ENCODE peak calls at places on chromosomes 6 and 20, in four cellular contexts. One of them, this sample, is unnamed. For H3K27me3, the result is how much of the 10 kb centered on the place peaks cover.

GRCh38 chr20:19566226-19566960 is 191.7 kb upstream of the RIN2 start:
- DNase-seq in heart left ventricle: no peak
- DNase-seq in adrenal gland: no peak
- DNase-seq in prostate gland: no peak
- DNase-seq in this sample: no peak

GRCh38 chr6:98016565-98016964 is 733.5 kb upstream of the MMS22L start:
- DNase-seq in heart left ventricle: no peak
- DNase-seq in adrenal gland: no peak
- DNase-seq in prostate gland: no peak
- DNase-seq in this sample: no peak

GRCh38 chr6:75450903-75451302 is 42.7 kb downstream of the FILIP1 start:
- DNase-seq in heart left ventricle: no peak
- DNase-seq in adrenal gland: no peak
- DNase-seq in prostate gland: no peak
- DNase-seq in this sample: no peak

GRCh38 chr6:136007355-136007754 is 155.9 kb downstream of the PDE7B start:
- DNase-seq in heart left ventricle: no peak
- DNase-seq in adrenal gland: no peak
- DNase-seq in prostate gland: no peak
- DNase-seq in this sample: no peak

GRCh38 chr6:19569563-19569962 is 267.6 kb upstream of the ID4 start:
- DNase-seq in heart left ventricle: no peak
- DNase-seq in adrenal gland: no peak
- DNase-seq in prostate gland: no peak
- DNase-seq in this sample: no peak

GRCh38 chr20:29452186-29452585 is 1805.3 kb upstream of the DEFB115 start:
- DNase-seq in heart left ventricle: no peak
- DNase-seq in adrenal gland: no peak
- DNase-seq in prostate gland: no peak
- DNase-seq in this sample: no peak

GRCh38 chr6:32895006-32895345 is 41.0 kb downstream of the PSMB9 start:
- DNase-seq in heart left ventricle: no peak
- DNase-seq in adrenal gland: no peak
- DNase-seq in prostate gland: no peak
- DNase-seq in this sample: no peak

GRCh38 chr20:36975085-36975829 is 23.7 kb upstream of the SAMHD1 start:
- DNase-seq in heart left ventricle: no peak
- DNase-seq in adrenal gland: no peak
- DNase-seq in prostate gland: no peak
- DNase-seq in this sample: no peak

GRCh38 chr6:79137671-79138070 is 59.6 kb upstream of the PHIP start:
- DNase-seq in heart left ventricle: no peak
- DNase-seq in adrenal gland: no peak
- DNase-seq in prostate gland: no peak
- DNase-seq in this sample: no peak

GRCh38 chr6:133376743-133377142 is 135.6 kb downstream of the EYA4 start:
- DNase-seq in heart left ventricle: no peak
- DNase-seq in adrenal gland: no peak
- DNase-seq in prostate gland: no peak
- DNase-seq in this sample: no peak

GRCh38 chr20:25295386-25296093 is 47.7 kb downstream of the PYGB start:
- DNase-seq in heart left ventricle: no peak
- DNase-seq in adrenal gland: peak
- DNase-seq in prostate gland: no peak
- DNase-seq in this sample: peak

GRCh38 chr6:119020597-119021561 is 57.6 kb downstream of the FAM184A start:
- DNase-seq in heart left ventricle: no peak
- DNase-seq in adrenal gland: no peak
- DNase-seq in prostate gland: no peak
- DNase-seq in this sample: no peak

GRCh38 chr6:116547358-116547757 is 1.9 kb upstream of the TRAPPC3L start:
- DNase-seq in heart left ventricle: no peak
- DNase-seq in adrenal gland: no peak
- DNase-seq in prostate gland: no peak
- DNase-seq in this sample: no peak

GRCh38 chr20:44079968-44080560 is 106.9 kb downstream of the JPH2 start:
- DNase-seq in heart left ventricle: no peak
- DNase-seq in adrenal gland: no peak
- DNase-seq in prostate gland: no peak
- DNase-seq in this sample: no peak

GRCh38 chr6:148021715-148022114 is 320.9 kb upstream of the SASH1 start:
- DNase-seq in heart left ventricle: no peak
- DNase-seq in adrenal gland: no peak
- DNase-seq in prostate gland: no peak
- DNase-seq in this sample: no peak

GRCh38 chr6:18997375-18997826 is 610.3 kb downstream of the RNF144B start:
- DNase-seq in heart left ventricle: no peak
- DNase-seq in adrenal gland: no peak
- DNase-seq in prostate gland: peak
- DNase-seq in this sample: peak

GRCh38 chr6:142945446-142946180 is 637 bp upstream of the HIVEP2 start:
- DNase-seq in heart left ventricle: peak
- DNase-seq in adrenal gland: peak
- DNase-seq in prostate gland: peak
- DNase-seq in this sample: peak

GRCh38 chr6:43740961-43741764 is 28.8 kb upstream of the VEGFA start:
- DNase-seq in heart left ventricle: no peak
- DNase-seq in adrenal gland: no peak
- DNase-seq in prostate gland: no peak
- DNase-seq in this sample: no peak

GRCh38 chr6:133833905-133834304 is 55.0 kb upstream of the TCF21 start:
- DNase-seq in heart left ventricle: no peak
- DNase-seq in adrenal gland: no peak
- DNase-seq in prostate gland: no peak
- DNase-seq in this sample: no peak

GRCh38 chr6:14943116-14943515 is 302.8 kb upstream of the JARID2 start:
- DNase-seq in heart left ventricle: no peak
- DNase-seq in adrenal gland: no peak
- DNase-seq in prostate gland: no peak
- DNase-seq in this sample: no peak

GRCh38 chr6:66605971-66606370 is 898.9 kb upstream of the EYS start:
- DNase-seq in heart left ventricle: no peak
- DNase-seq in adrenal gland: no peak
- DNase-seq in prostate gland: no peak
- DNase-seq in this sample: no peak

GRCh38 chr6:125957845-125958244 is 1.3 kb downstream of the HINT3 start:
- DNase-seq in heart left ventricle: no peak
- DNase-seq in adrenal gland: no peak
- DNase-seq in prostate gland: peak
- DNase-seq in this sample: peak

GRCh38 chr6:18379376-18380117 is 7.6 kb upstream of the RNF144B start:
- DNase-seq in heart left ventricle: no peak
- DNase-seq in adrenal gland: no peak
- DNase-seq in prostate gland: no peak
- DNase-seq in this sample: no peak

GRCh38 chr6:98880486-98880885 is 46.1 kb downstream of the POU3F2 start:
- DNase-seq in heart left ventricle: no peak
- DNase-seq in adrenal gland: no peak
- DNase-seq in prostate gland: no peak
- DNase-seq in this sample: no peak

GRCh38 chr6:24584390-24584735 is 61.6 kb downstream of the KIAA0319 start:
- DNase-seq in heart left ventricle: no peak
- DNase-seq in adrenal gland: no peak
- DNase-seq in prostate gland: no peak
- DNase-seq in this sample: no peak

GRCh38 chr6:39347906-39348585 is 25.5 kb upstream of the KCNK16 start:
- DNase-seq in heart left ventricle: peak
- DNase-seq in adrenal gland: peak
- DNase-seq in prostate gland: peak
- DNase-seq in this sample: peak

GRCh38 chr6:138404666-138405337 is 779 bp downstream of the HEBP2 start:
- DNase-seq in heart left ventricle: no peak
- DNase-seq in adrenal gland: peak
- DNase-seq in prostate gland: peak
- DNase-seq in this sample: no peak

GRCh38 chr6:165178056-165178455 is 131.3 kb downstream of the C6orf118 start:
- DNase-seq in heart left ventricle: no peak
- DNase-seq in adrenal gland: no peak
- DNase-seq in prostate gland: no peak
- DNase-seq in this sample: no peak

GRCh38 chr6:13315896-13316295 is 12.4 kb downstream of the TBC1D7 start:
- DNase-seq in heart left ventricle: no peak
- DNase-seq in adrenal gland: no peak
- DNase-seq in prostate gland: no peak
- DNase-seq in this sample: no peak

GRCh38 chr6:167501831-167502385 is 177.0 kb downstream of the TTLL2 start:
- DNase-seq in heart left ventricle: peak
- DNase-seq in adrenal gland: no peak
- DNase-seq in prostate gland: peak
- DNase-seq in this sample: peak

GRCh38 chr20:37327748-37328147 is 18.2 kb upstream of the SRC start:
- DNase-seq in heart left ventricle: no peak
- DNase-seq in adrenal gland: no peak
- DNase-seq in prostate gland: no peak
- DNase-seq in this sample: peak

GRCh38 chr6:40210628-40211056 is 276.4 kb upstream of the MOCS1 start:
- DNase-seq in heart left ventricle: no peak
- DNase-seq in adrenal gland: no peak
- DNase-seq in prostate gland: no peak
- DNase-seq in this sample: peak

GRCh38 chr6:40907198-40907701 is 131.8 kb downstream of the UNC5CL start:
- DNase-seq in heart left ventricle: no peak
- DNase-seq in adrenal gland: peak
- DNase-seq in prostate gland: peak
- DNase-seq in this sample: peak

GRCh38 chr20:39909447-39909846 is 779.6 kb downstream of the MAFB start:
- DNase-seq in heart left ventricle: peak
- DNase-seq in adrenal gland: peak
- DNase-seq in prostate gland: no peak
- DNase-seq in this sample: no peak

GRCh38 chr6:129555206-129555832 is 154.7 kb downstream of the ARHGAP18 start:
- DNase-seq in heart left ventricle: no peak
- DNase-seq in adrenal gland: no peak
- DNase-seq in prostate gland: no peak
- DNase-seq in this sample: no peak

GRCh38 chr6:49553353-49553752 is 2.9 kb downstream of the C6orf141 start:
- DNase-seq in heart left ventricle: no peak
- DNase-seq in adrenal gland: no peak
- DNase-seq in prostate gland: no peak
- DNase-seq in this sample: no peak

DNA sequence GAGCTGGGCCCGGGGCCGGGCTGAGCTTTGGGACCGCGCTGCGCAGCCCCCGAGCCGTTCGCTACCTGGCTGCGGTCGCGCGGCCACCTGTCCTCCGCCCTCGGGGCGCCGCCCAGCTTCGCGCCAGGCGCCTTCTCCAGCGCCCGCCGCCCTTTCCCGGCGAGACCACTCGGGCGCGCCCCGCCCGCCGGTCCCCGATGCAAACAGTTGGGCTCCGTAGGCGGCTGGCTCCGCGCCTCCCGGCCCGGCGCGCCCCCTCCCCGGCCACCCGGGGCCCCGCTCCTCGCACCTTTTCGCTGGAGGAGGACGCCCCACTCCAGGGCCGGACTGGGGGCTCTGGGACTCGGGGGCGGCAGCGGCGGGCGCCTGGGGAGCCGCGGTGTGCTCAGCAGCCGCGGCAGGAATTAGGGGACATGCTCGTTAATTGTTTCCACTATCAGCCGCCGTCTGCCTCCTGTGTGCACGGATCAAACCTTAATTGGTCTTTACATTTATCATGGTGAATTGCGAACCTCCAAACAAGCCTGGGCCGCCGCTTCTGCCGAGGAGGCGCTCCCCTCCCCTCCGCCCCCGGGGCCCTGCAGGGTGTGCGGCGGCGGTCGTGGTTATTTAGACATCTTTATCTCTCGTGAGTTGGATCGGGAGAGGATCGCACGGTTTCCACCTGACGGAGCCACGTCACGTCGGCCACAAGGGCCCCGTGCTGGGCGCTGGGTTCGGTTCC is 916 bp upstream of the CNR1 start:
- DNase-seq in heart left ventricle: no peak
- DNase-seq in adrenal gland: no peak
- DNase-seq in prostate gland: no peak
- DNase-seq in this sample: no peak
- H3K27me3 ChIP-seq in heart left ventricle: half or more
- H3K27me3 ChIP-seq in adrenal gland: under half
- H3K27me3 ChIP-seq in prostate gland: under half
- H3K27me3 ChIP-seq in this sample: under half

DNA sequence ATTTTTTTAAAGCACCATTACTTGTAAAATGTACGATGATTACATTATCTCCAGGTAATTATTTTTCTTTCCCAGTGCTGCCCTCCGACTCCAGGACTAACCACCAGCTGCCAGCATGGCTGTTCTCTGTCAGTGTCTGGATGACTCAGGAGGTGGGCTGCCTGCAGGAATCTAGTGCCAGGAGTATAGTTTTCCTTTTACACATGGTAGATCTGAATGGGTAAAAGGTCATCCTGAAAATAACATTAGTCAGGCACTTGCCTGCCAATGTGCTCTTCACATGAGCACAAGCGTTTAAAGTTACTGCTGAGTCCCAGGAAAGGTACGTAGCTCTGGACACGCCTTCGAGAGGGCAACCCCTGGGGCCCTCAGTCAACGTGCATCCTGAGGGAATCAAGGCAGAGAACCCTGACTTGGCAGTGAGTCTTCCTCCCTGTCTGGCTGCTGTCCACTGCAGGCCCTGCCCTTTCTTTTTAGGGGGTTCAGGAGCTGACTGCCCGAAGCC is 2.4 kb downstream of the DYNLT1 start:
- DNase-seq in heart left ventricle: no peak
- DNase-seq in adrenal gland: no peak
- DNase-seq in prostate gland: no peak
- DNase-seq in this sample: no peak
- TF ChIP-seq POLR2A in heart left ventricle: no peak
- TF ChIP-seq POLR2A in adrenal gland: peak
- TF ChIP-seq POLR2A in prostate gland: no peak
- TF ChIP-seq POLR2A in this sample: no peak

GRCh38 chr20:63244468-63244867 is 8.8 kb downstream of the BIRC7 start:
- DNase-seq in heart left ventricle: no peak
- DNase-seq in adrenal gland: no peak
- DNase-seq in prostate gland: no peak
- DNase-seq in this sample: no peak
- H3K27me3 ChIP-seq in heart left ventricle: half or more
- H3K27me3 ChIP-seq in adrenal gland: under half
- H3K27me3 ChIP-seq in prostate gland: under half
- H3K27me3 ChIP-seq in this sample: under half

GRCh38 chr6:38018755-38019165 is 199.2 kb downstream of the ZFAND3 start:
- DNase-seq in heart left ventricle: no peak
- DNase-seq in adrenal gland: no peak
- DNase-seq in prostate gland: no peak
- DNase-seq in this sample: no peak

GRCh38 chr6:38024908-38025307 is 205.4 kb downstream of the ZFAND3 start:
- DNase-seq in heart left ventricle: no peak
- DNase-seq in adrenal gland: no peak
- DNase-seq in prostate gland: no peak
- DNase-seq in this sample: no peak

GRCh38 chr6:38021571-38021970 is 202.0 kb downstream of the ZFAND3 start:
- DNase-seq in heart left ventricle: no peak
- DNase-seq in adrenal gland: no peak
- DNase-seq in prostate gland: no peak
- DNase-seq in this sample: no peak

GRCh38 chr6:38020593-38020992 is 201.1 kb downstream of the ZFAND3 start:
- DNase-seq in heart left ventricle: no peak
- DNase-seq in adrenal gland: no peak
- DNase-seq in prostate gland: no peak
- DNase-seq in this sample: no peak

GRCh38 chr6:38021029-38021428 is 201.5 kb downstream of the ZFAND3 start:
- DNase-seq in heart left ventricle: no peak
- DNase-seq in adrenal gland: no peak
- DNase-seq in prostate gland: no peak
- DNase-seq in this sample: no peak
- TF ChIP-seq POLR2A in heart left ventricle: no peak
- TF ChIP-seq POLR2A in adrenal gland: no peak
- TF ChIP-seq POLR2A in prostate gland: no peak
- TF ChIP-seq POLR2A in this sample: no peak